ENCODE peak calls at places on chromosomes 12 and 14, in seven cellular contexts. One of them, this sample, is unnamed.

GRCh38 chr12:6533653-6534157 is 612 bp upstream of the GAPDH start:
- DNase-seq in HS-27A: peak
- DNase-seq in CD8-positive, alpha-beta T cell: peak
- DNase-seq in T-helper 9 cell: no peak
- DNase-seq in lung: peak
- DNase-seq in nucleus accumbens: peak
- DNase-seq in GM23248: peak
- DNase-seq in this sample: peak

GRCh38 chr12:6118891-6119568 is 5.4 kb downstream of the VWF start:
- DNase-seq in HS-27A: no peak
- DNase-seq in CD8-positive, alpha-beta T cell: no peak
- DNase-seq in T-helper 9 cell: no peak
- DNase-seq in lung: no peak
- DNase-seq in nucleus accumbens: no peak
- DNase-seq in GM23248: no peak
- DNase-seq in this sample: no peak

GRCh38 chr12:31861360-31861759 is 97.9 kb upstream of the RESF1 start:
- DNase-seq in HS-27A: no peak
- DNase-seq in CD8-positive, alpha-beta T cell: no peak
- DNase-seq in T-helper 9 cell: no peak
- DNase-seq in lung: no peak
- DNase-seq in nucleus accumbens: no peak
- DNase-seq in GM23248: peak
- DNase-seq in this sample: no peak

GRCh38 chr14:22848391-22849164 is 12.2 kb downstream of the MMP14 start:
- DNase-seq in HS-27A: no peak
- DNase-seq in CD8-positive, alpha-beta T cell: no peak
- DNase-seq in T-helper 9 cell: no peak
- DNase-seq in lung: peak
- DNase-seq in nucleus accumbens: no peak
- DNase-seq in GM23248: peak
- DNase-seq in this sample: no peak

GRCh38 chr12:104793280-104793679 is 164.8 kb downstream of the SLC41A2 start:
- DNase-seq in HS-27A: no peak
- DNase-seq in CD8-positive, alpha-beta T cell: no peak
- DNase-seq in T-helper 9 cell: no peak
- DNase-seq in lung: no peak
- DNase-seq in nucleus accumbens: no peak
- DNase-seq in GM23248: peak
- DNase-seq in this sample: no peak

GRCh38 chr14:55869397-55870049 is 248.7 kb upstream of the PELI2 start:
- DNase-seq in HS-27A: no peak
- DNase-seq in CD8-positive, alpha-beta T cell: no peak
- DNase-seq in T-helper 9 cell: no peak
- DNase-seq in lung: no peak
- DNase-seq in nucleus accumbens: no peak
- DNase-seq in GM23248: no peak
- DNase-seq in this sample: no peak

GRCh38 chr12:51941669-51942455 is 9.6 kb upstream of the ACVR1B start:
- DNase-seq in HS-27A: no peak
- DNase-seq in CD8-positive, alpha-beta T cell: no peak
- DNase-seq in T-helper 9 cell: no peak
- DNase-seq in lung: no peak
- DNase-seq in nucleus accumbens: no peak
- DNase-seq in GM23248: no peak
- DNase-seq in this sample: no peak

GRCh38 chr14:66383771-66384170 is 102.4 kb upstream of the CCDC196 start:
- DNase-seq in HS-27A: no peak
- DNase-seq in CD8-positive, alpha-beta T cell: no peak
- DNase-seq in T-helper 9 cell: no peak
- DNase-seq in lung: no peak
- DNase-seq in nucleus accumbens: no peak
- DNase-seq in GM23248: no peak
- DNase-seq in this sample: no peak

GRCh38 chr14:52467515-52468266 is 84.6 kb downstream of the TXNDC16 start:
- DNase-seq in HS-27A: no peak
- DNase-seq in CD8-positive, alpha-beta T cell: no peak
- DNase-seq in T-helper 9 cell: no peak
- DNase-seq in lung: no peak
- DNase-seq in nucleus accumbens: no peak
- DNase-seq in GM23248: no peak
- DNase-seq in this sample: no peak

GRCh38 chr14:104169765-104170113 is 31.4 kb downstream of the KIF26A start:
- DNase-seq in HS-27A: no peak
- DNase-seq in CD8-positive, alpha-beta T cell: no peak
- DNase-seq in T-helper 9 cell: no peak
- DNase-seq in lung: no peak
- DNase-seq in nucleus accumbens: no peak
- DNase-seq in GM23248: no peak
- DNase-seq in this sample: no peak

GRCh38 chr12:63915105-63915830 is 70.8 kb downstream of the SRGAP1 start:
- DNase-seq in HS-27A: no peak
- DNase-seq in CD8-positive, alpha-beta T cell: no peak
- DNase-seq in T-helper 9 cell: no peak
- DNase-seq in lung: no peak
- DNase-seq in nucleus accumbens: no peak
- DNase-seq in GM23248: peak
- DNase-seq in this sample: no peak

This sample was measured in amygdala.